ENCODE peak calls at places on chromosome 6, in five cellular contexts. M is pancreas, E is NCI-H146, R is cardiac muscle cell, Y is fibroblast of lung. Q is an unnamed sample.

GRCh38 chr6:8481727-8482126 is 46.4 kb upstream of the SLC35B3 start:
- DNase-seq in M (no peak), E (no peak), Y (peak), R (no peak), Q (no peak)

GRCh38 chr6:5833120-5833519 is 173.6 kb downstream of the NRN1 start:
- DNase-seq in R (no peak), Y (no peak), M (no peak), E (no peak), Q (no peak)

GRCh38 chr6:27188885-27189418 is 58.5 kb upstream of the PRSS16 start:
- DNase-seq in Y (peak), E (peak), M (no peak), R (peak), Q (peak)

GRCh38 chr6:39464067-39464466 is 141.6 kb upstream of the KCNK16 start:
- DNase-seq in Y (no peak), M (no peak), E (no peak), R (no peak), Q (no peak)

GRCh38 chr6:15523679-15524630 is 138.9 kb downstream of the DTNBP1 start:
- DNase-seq in R (no peak), E (no peak), Y (no peak), M (no peak), Q (no peak)

GRCh38 chr6:29887330-29887818 is 55.0 kb upstream of the HLA-A start:
- DNase-seq in M (peak), E (no peak), R (peak), Y (peak), Q (no peak)

GRCh38 chr6:835476-836160 is 142.7 kb upstream of the EXOC2 start:
- DNase-seq in Y (no peak), E (no peak), R (no peak), M (no peak), Q (no peak)

GRCh38 chr6:18216411-18216810 is 47.9 kb downstream of the DEK start:
- DNase-seq in R (no peak), Y (peak), E (no peak), M (no peak), Q (no peak)

GRCh38 chr6:41367700-41368099 is 32.3 kb downstream of the NCR2 start:
- DNase-seq in E (peak), R (peak), Y (peak), M (no peak), Q (peak)

GRCh38 chr6:140979642-140980091 is 1153.1 kb upstream of the GJE1 start:
- DNase-seq in R (peak), M (no peak), E (no peak), Y (peak), Q (no peak)

GRCh38 chr6:141164042-141164748 is 968.5 kb upstream of the GJE1 start:
- DNase-seq in Y (peak), M (no peak), R (no peak), E (peak), Q (peak)

GRCh38 chr6:152453421-152453820 is 183.7 kb downstream of the SYNE1 start:
- DNase-seq in R (no peak), M (no peak), Y (no peak), E (no peak), Q (no peak)

GRCh38 chr6:149028767-149029405 is 282.1 kb downstream of the UST start:
- DNase-seq in E (peak), R (peak), M (no peak), Y (peak), Q (peak)

GRCh38 chr6:28980797-28981390 is 24.2 kb downstream of the ZNF311 start:
- DNase-seq in M (no peak), E (peak), R (peak), Y (peak), Q (peak)

GRCh38 chr6:163494279-163494727 is 79.8 kb downstream of the QKI start:
- DNase-seq in E (no peak), M (no peak), Y (no peak), R (no peak), Q (no peak)

GRCh38 chr6:105733556-105734162 is 330.8 kb upstream of the PREP start:
- DNase-seq in E (peak), Y (peak), R (peak), M (no peak), Q (peak)

GRCh38 chr6:17392978-17393334 is 439 bp upstream of the CAP2 start:
- DNase-seq in R (no peak), Y (peak), M (no peak), E (no peak), Q (no peak)

GRCh38 chr6:106496791-106497190 is 132.5 kb downstream of the RTN4IP1 start:
- DNase-seq in Y (no peak), R (no peak), M (no peak), E (no peak), Q (no peak)

Q was measured in NCI-H748 treated with DMSO at 0.1 percent for 48 hours.